ENCODE peak calls at places on chromosome 5, in five cellular contexts. J, R, Q, E and A are unnamed samples.

GRCh38 chr5:89480406-89481007 is 597.5 kb upstream of the MEF2C start:
- DNase-seq in J (no peak), R (no peak), Q (no peak), E (no peak), A (no peak)

GRCh38 chr5:159324097-159324760 is 6.1 kb downstream of the IL12B start:
- DNase-seq in J (no peak), R (no peak), Q (peak; percentile 83), E (no peak), A (no peak)

GRCh38 chr5:44536650-44537260 is 147.5 kb upstream of the FGF10 start:
- DNase-seq in J (peak; percentile 16), R (no peak), Q (no peak), E (no peak), A (peak; percentile 50)

GRCh38 chr5:35819656-35820055 is 37.0 kb upstream of the IL7R start:
- DNase-seq in J (no peak), R (no peak), Q (no peak), E (no peak), A (no peak)

GRCh38 chr5:131947445-131947844 is 2.0 kb upstream of the MEIKIN start:
- DNase-seq in J (no peak), R (no peak), Q (no peak), E (no peak), A (peak; percentile 98)

GRCh38 chr5:658103-658502 is 35.0 kb downstream of the TPPP start:
- DNase-seq in J (no peak), R (no peak), Q (no peak), E (no peak), A (no peak)

GRCh38 chr5:124513216-124513615 is 233.2 kb downstream of the ZNF608 start:
- DNase-seq in J (no peak), R (no peak), Q (no peak), E (no peak), A (no peak)

GRCh38 chr5:150517272-150518152 is 9.6 kb downstream of the NDST1 start:
- DNase-seq in J (peak; percentile 75), R (peak; percentile 2), Q (peak; percentile 96), E (no peak), A (peak; percentile 92)

GRCh38 chr5:176870110-176870591 is 29.0 kb downstream of the HK3 start:
- DNase-seq in J (peak; percentile 64), R (no peak), Q (peak; percentile 17), E (no peak), A (peak; percentile 35)